ENCODE peak calls at places on chromosome 3, in seven cellular contexts. Q, J, A, Z, X, K and S are unnamed samples.

GRCh38 chr3:190739726-190740230 is 122.7 kb downstream of the GMNC start:
- DNase-seq in J (peak; percentile 52), Q (no peak), K (no peak), A (no peak), Z (no peak), X (no peak), S (no peak)

GRCh38 chr3:48990636-48991421 is 788 bp downstream of the P4HTM start:
- DNase-seq in Z (no peak), X (peak; percentile 41), Q (peak; percentile 72), J (peak; percentile 71), A (no peak), K (no peak), S (no peak)

GRCh38 chr3:13709706-13710105 is 160.8 kb downstream of the FBLN2 start:
- DNase-seq in Q (no peak), X (no peak), J (no peak), Z (peak; percentile 7), K (no peak), A (no peak), S (peak; percentile 4)

GRCh38 chr3:86251781-86252180 is 739.2 kb downstream of the VGLL3 start:
- DNase-seq in K (no peak), Q (no peak), X (no peak), J (no peak), Z (no peak), A (no peak), S (no peak)

GRCh38 chr3:111828506-111828905 is 30.6 kb upstream of the PHLDB2 start:
- DNase-seq in A (no peak), Q (no peak), X (no peak), K (no peak), Z (no peak), J (no peak), S (no peak)

GRCh38 chr3:52277071-52277964 is 1.1 kb downstream of the WDR82 start:
- DNase-seq in Q (peak; percentile 58), Z (peak; percentile 71), J (peak; percentile 89), X (peak; percentile 66), K (peak; percentile 49), A (no peak), S (peak; percentile 51)

GRCh38 chr3:46717447-46718231 is at the start of gene PRSS50:
- DNase-seq in Z (no peak), Q (peak; percentile 16), X (peak; percentile 18), J (peak; percentile 78), K (no peak), A (no peak), S (no peak)

GRCh38 chr3:165642761-165643432 is 194.3 kb downstream of the BCHE start:
- DNase-seq in A (peak; percentile 83), J (peak; percentile 69), X (no peak), K (no peak), Q (no peak), Z (no peak), S (no peak)

GRCh38 chr3:140186421-140186920 is 251.5 kb downstream of the CLSTN2 start:
- DNase-seq in Z (no peak), A (peak; percentile 44), Q (no peak), K (no peak), X (no peak), J (no peak), S (no peak)

GRCh38 chr3:89367166-89367565 is 259.7 kb downstream of the EPHA3 start:
- DNase-seq in A (no peak), Q (no peak), Z (no peak), J (no peak), K (no peak), X (no peak), S (no peak)

GRCh38 chr3:159626598-159626997 is 362.0 kb upstream of the IL12A start:
- DNase-seq in X (no peak), K (no peak), J (no peak), Z (no peak), A (no peak), Q (no peak), S (no peak)

GRCh38 chr3:131789188-131789587 is 245.6 kb downstream of the CPNE4 start:
- DNase-seq in K (no peak), X (no peak), A (no peak), J (no peak), Z (no peak), Q (no peak), S (no peak)

GRCh38 chr3:12875857-12876451 is 34.6 kb upstream of the RPL32 start:
- DNase-seq in Q (peak; percentile 97), X (peak; percentile 54), A (no peak), Z (no peak), K (no peak), J (no peak), S (no peak)

GRCh38 chr3:4406746-4407568 is 60.1 kb downstream of the SUMF1 start:
- DNase-seq in Z (no peak), K (no peak), J (no peak), Q (no peak), X (no peak), A (no peak), S (no peak)

GRCh38 chr3:120645083-120645800 is 36.8 kb downstream of the HGD start:
- DNase-seq in K (no peak), J (peak; percentile 59), Q (peak; percentile 6), Z (no peak), A (no peak), X (no peak), S (no peak)

GRCh38 chr3:169227911-169228310 is 435.6 kb downstream of the MECOM start:
- DNase-seq in Q (peak; percentile 75), K (no peak), Z (no peak), A (no peak), J (peak; percentile 50), X (no peak), S (no peak)

GRCh38 chr3:100463002-100463401 is 29.4 kb upstream of the TMEM45A start:
- DNase-seq in Z (no peak), A (peak; percentile 46), K (no peak), Q (peak; percentile 71), X (peak; percentile 65), J (peak; percentile 80), S (no peak)

GRCh38 chr3:179760944-179761343 is 108.1 kb downstream of the USP13 start:
- DNase-seq in K (no peak), J (no peak), Q (no peak), Z (no peak), A (no peak), X (no peak), S (no peak)

GRCh38 chr3:41900265-41900664 is 61.6 kb downstream of the ULK4 start:
- DNase-seq in J (no peak), Q (peak; percentile 16), K (no peak), A (no peak), Z (no peak), X (no peak), S (no peak)

GRCh38 chr3:146577662-146578061 is 27.5 kb downstream of the PLSCR5 start:
- DNase-seq in X (no peak), J (peak; percentile 21), A (peak; percentile 19), K (no peak), Z (no peak), Q (peak; percentile 29), S (no peak)

GRCh38 chr3:124266517-124266916 is 274.6 kb upstream of the ROPN1 start:
- DNase-seq in Z (no peak), J (no peak), Q (peak; percentile 53), K (no peak), X (no peak), A (peak; percentile 5), S (no peak)

GRCh38 chr3:58337190-58337589 is 4.5 kb downstream of the PXK start:
- DNase-seq in Z (no peak), A (no peak), Q (no peak), X (no peak), J (no peak), K (no peak), S (no peak)

GRCh38 chr3:167361356-167361755 is 18.7 kb downstream of the ZBBX start:
- DNase-seq in K (no peak), J (no peak), Z (no peak), A (no peak), Q (no peak), X (no peak), S (no peak)

GRCh38 chr3:196694202-196694638 is 17.8 kb downstream of the CEP19 start:
- DNase-seq in X (peak; percentile 45), Q (no peak), Z (peak; percentile 21), A (no peak), J (peak; percentile 89), K (no peak), S (no peak)
- TF ChIP-seq CTCF in X (no peak), Q (no peak), Z (no peak), A (no peak), J (no peak), K (no peak), S (no peak)

DNA sequence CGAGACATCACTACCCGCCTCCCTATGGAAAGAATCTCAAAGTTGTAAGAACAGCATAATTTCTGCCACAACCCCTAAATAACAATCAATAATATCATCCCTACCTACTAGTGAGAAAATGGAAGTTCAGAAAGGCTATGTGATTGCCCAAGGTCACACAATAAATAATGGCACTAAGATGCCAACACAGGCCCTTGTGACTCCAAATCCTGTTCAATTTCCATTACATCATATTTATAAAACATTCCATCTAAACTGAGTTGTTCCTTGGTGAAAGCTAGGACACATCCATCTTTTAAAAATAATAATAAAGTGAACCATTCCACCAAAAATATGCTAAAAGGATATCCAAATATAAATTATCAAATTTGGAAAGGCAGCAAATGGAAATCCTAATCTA is 144.6 kb downstream of the MAGI1 start:
- DNase-seq in K (no peak), X (no peak), J (no peak), A (no peak), Z (no peak), Q (no peak), S (no peak)
- TF ChIP-seq CTCF in K (no peak), X (no peak), J (no peak), A (no peak), Z (no peak), Q (no peak), S (no peak)

DNA sequence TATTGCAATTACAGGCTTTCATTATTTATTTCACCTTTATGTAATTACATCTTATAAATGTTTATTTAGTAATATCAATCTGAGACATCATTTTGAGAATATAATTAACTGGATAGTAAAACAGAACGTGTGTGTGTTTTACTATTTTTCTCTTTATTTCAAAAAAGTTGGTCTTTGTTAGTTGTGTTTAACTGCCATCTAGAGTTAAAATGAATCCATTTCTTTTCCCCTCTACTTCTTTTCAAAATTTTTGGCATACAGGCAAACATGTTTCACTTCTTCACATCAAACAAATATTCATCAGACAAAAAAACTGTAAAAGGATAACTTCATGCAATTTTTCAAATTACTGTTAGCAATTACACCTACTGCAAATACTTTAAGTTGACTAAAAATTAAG is 61.1 kb downstream of the FEZF2 start:
- DNase-seq in K (no peak), A (no peak), Z (no peak), Q (no peak), J (no peak), X (no peak), S (no peak)
- TF ChIP-seq CTCF in K (no peak), A (no peak), Z (no peak), Q (peak; percentile 9), J (no peak), X (no peak), S (no peak)

DNA sequence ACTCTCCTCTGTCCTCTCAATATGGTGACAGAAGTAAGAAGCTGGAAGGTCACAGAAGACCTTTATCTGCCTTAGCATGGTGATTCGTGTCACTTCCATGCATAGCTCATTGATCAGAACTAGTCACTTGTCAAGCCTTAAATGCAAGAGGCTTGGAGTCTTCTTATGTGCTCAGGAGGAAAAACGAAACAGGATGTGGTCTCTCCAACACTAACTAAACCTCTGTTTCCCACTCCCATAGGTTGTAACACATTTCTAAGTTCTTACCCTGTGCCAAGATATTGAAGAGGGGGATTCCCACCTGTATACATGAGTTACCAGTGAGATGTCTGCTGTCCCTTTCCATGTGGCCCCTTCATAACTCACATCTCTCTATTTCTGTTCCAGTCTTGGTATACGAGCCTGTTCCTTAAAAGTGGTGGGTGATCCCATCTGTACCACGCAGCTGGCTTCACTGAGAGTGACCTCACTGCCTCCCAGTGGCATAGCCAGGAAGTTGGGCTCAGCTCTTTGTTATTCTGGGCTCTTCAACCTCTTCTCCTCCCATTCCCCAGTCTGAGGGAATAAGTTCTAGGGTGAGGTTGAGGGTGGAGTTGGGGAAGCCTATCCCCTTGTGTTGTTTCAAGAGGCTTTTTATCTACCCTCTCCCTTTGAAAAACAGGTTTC is 203.2 kb upstream of the PPP2R3A start:
- DNase-seq in Q (peak; percentile 33), K (no peak), X (no peak), A (no peak), J (no peak), Z (no peak), S (no peak)
- TF ChIP-seq CTCF in Q (peak; percentile 44), K (no peak), X (no peak), A (no peak), J (no peak), Z (no peak), S (no peak)